ENCODE peak calls at places on chromosomes 13 and 19, in five cellular contexts. One of them, this sample, is unnamed.

GRCh38 chr19:7415163-7415856 is 66.6 kb downstream of the ARHGEF18 start:
- DNase-seq in sciatic nerve: peak
- DNase-seq in activated T-cell treated with anti-CD3 and anti-CD28 coated beads, Interleukin-2, amount 50 U/mL, for 72 hours: no peak
- DNase-seq in HFFc6: no peak
- DNase-seq in G401: no peak
- DNase-seq in this sample: no peak

GRCh38 chr19:13138171-13138915 is 11.8 kb downstream of the STX10 start:
- DNase-seq in sciatic nerve: no peak
- DNase-seq in activated T-cell treated with anti-CD3 and anti-CD28 coated beads, Interleukin-2, amount 50 U/mL, for 72 hours: no peak
- DNase-seq in HFFc6: no peak
- DNase-seq in G401: no peak
- DNase-seq in this sample: no peak

GRCh38 chr13:27006519-27007161 is 165.0 kb downstream of the USP12 start:
- DNase-seq in sciatic nerve: no peak
- DNase-seq in HFFc6: peak
- DNase-seq in activated T-cell treated with anti-CD3 and anti-CD28 coated beads, Interleukin-2, amount 50 U/mL, for 72 hours: no peak
- DNase-seq in G401: peak
- DNase-seq in this sample: no peak

GRCh38 chr19:31354919-31355318 is 5.7 kb upstream of the TSHZ3 start:
- DNase-seq in sciatic nerve: no peak
- DNase-seq in G401: no peak
- DNase-seq in activated T-cell treated with anti-CD3 and anti-CD28 coated beads, Interleukin-2, amount 50 U/mL, for 72 hours: no peak
- DNase-seq in HFFc6: no peak
- DNase-seq in this sample: peak

GRCh38 chr13:47829684-47830083 is 171.4 kb downstream of the SUCLA2 start:
- DNase-seq in activated T-cell treated with anti-CD3 and anti-CD28 coated beads, Interleukin-2, amount 50 U/mL, for 72 hours: no peak
- DNase-seq in sciatic nerve: no peak
- DNase-seq in G401: no peak
- DNase-seq in HFFc6: no peak
- DNase-seq in this sample: no peak

GRCh38 chr19:566403-566802 is 6.0 kb upstream of the BSG start:
- DNase-seq in HFFc6: no peak
- DNase-seq in activated T-cell treated with anti-CD3 and anti-CD28 coated beads, Interleukin-2, amount 50 U/mL, for 72 hours: no peak
- DNase-seq in sciatic nerve: no peak
- DNase-seq in G401: no peak
- DNase-seq in this sample: peak

GRCh38 chr19:44847144-44848035 is 1.3 kb downstream of the NECTIN2 start:
- DNase-seq in activated T-cell treated with anti-CD3 and anti-CD28 coated beads, Interleukin-2, amount 50 U/mL, for 72 hours: peak
- DNase-seq in sciatic nerve: peak
- DNase-seq in G401: no peak
- DNase-seq in HFFc6: peak
- DNase-seq in this sample: peak

GRCh38 chr19:1259206-1259872 is 9.8 kb upstream of the CIRBP start:
- DNase-seq in sciatic nerve: peak
- DNase-seq in G401: peak
- DNase-seq in activated T-cell treated with anti-CD3 and anti-CD28 coated beads, Interleukin-2, amount 50 U/mL, for 72 hours: peak
- DNase-seq in HFFc6: peak
- DNase-seq in this sample: peak

GRCh38 chr19:3671680-3672574 is 28.3 kb downstream of the PIP5K1C start:
- DNase-seq in HFFc6: peak
- DNase-seq in sciatic nerve: no peak
- DNase-seq in activated T-cell treated with anti-CD3 and anti-CD28 coated beads, Interleukin-2, amount 50 U/mL, for 72 hours: peak
- DNase-seq in G401: no peak
- DNase-seq in this sample: no peak

GRCh38 chr19:13160557-13160956 is 10.3 kb downstream of the IER2 start:
- DNase-seq in sciatic nerve: no peak
- DNase-seq in HFFc6: peak
- DNase-seq in G401: no peak
- DNase-seq in activated T-cell treated with anti-CD3 and anti-CD28 coated beads, Interleukin-2, amount 50 U/mL, for 72 hours: no peak
- DNase-seq in this sample: no peak

GRCh38 chr13:44223785-44224432 is 149.7 kb upstream of the SERP2 start:
- DNase-seq in activated T-cell treated with anti-CD3 and anti-CD28 coated beads, Interleukin-2, amount 50 U/mL, for 72 hours: no peak
- DNase-seq in sciatic nerve: no peak
- DNase-seq in HFFc6: no peak
- DNase-seq in G401: no peak
- DNase-seq in this sample: no peak

GRCh38 chr13:80012281-80012680 is 328.6 kb downstream of the SPRY2 start:
- DNase-seq in activated T-cell treated with anti-CD3 and anti-CD28 coated beads, Interleukin-2, amount 50 U/mL, for 72 hours: no peak
- DNase-seq in G401: no peak
- DNase-seq in sciatic nerve: no peak
- DNase-seq in HFFc6: no peak
- DNase-seq in this sample: no peak

GRCh38 chr13:94700536-94700935 is 11.8 kb downstream of the SOX21 start:
- DNase-seq in G401: no peak
- DNase-seq in HFFc6: no peak
- DNase-seq in activated T-cell treated with anti-CD3 and anti-CD28 coated beads, Interleukin-2, amount 50 U/mL, for 72 hours: no peak
- DNase-seq in sciatic nerve: no peak
- DNase-seq in this sample: no peak

GRCh38 chr13:25908390-25908789 is 143.4 kb downstream of the SHISA2 start:
- DNase-seq in G401: no peak
- DNase-seq in sciatic nerve: no peak
- DNase-seq in HFFc6: no peak
- DNase-seq in activated T-cell treated with anti-CD3 and anti-CD28 coated beads, Interleukin-2, amount 50 U/mL, for 72 hours: no peak
- DNase-seq in this sample: no peak

This sample was measured in cardiac septum.